ENCODE peak calls at places on chromosomes 3 and 15, in six cellular contexts. D is A549, L is GM12878, G is endothelial cell of umbilical vein, T is HepG2, A is K562. J is an unnamed sample.

GRCh38 chr3:169390741-169391300 is 272.7 kb downstream of the MECOM start:
- DNase-seq in D (no peak), L (no peak), G (peak), T (no peak), A (no peak), J (no peak)

GRCh38 chr15:83626171-83626802 is 27.6 kb upstream of the ADAMTSL3 start:
- DNase-seq in D (no peak), L (no peak), G (no peak), T (no peak), A (no peak), J (no peak)

GRCh38 chr3:13492048-13492447 is 11.9 kb downstream of the HDAC11 start:
- DNase-seq in D (no peak), L (no peak), G (no peak), T (no peak), A (no peak), J (no peak)

GRCh38 chr3:101070260-101071121 is 77.3 kb upstream of the ABI3BP start:
- DNase-seq in D (peak), L (peak), G (peak), T (peak), A (peak), J (peak)

GRCh38 chr15:25554640-25555039 is 115.8 kb upstream of the UBE3A start:
- DNase-seq in D (no peak), L (no peak), G (no peak), T (no peak), A (no peak), J (no peak)

GRCh38 chr3:73028803-73029202 is 32.2 kb downstream of the PPP4R2 start:
- DNase-seq in D (no peak), L (no peak), G (no peak), T (no peak), A (no peak), J (no peak)

GRCh38 chr3:101134331-101134730 is 141.1 kb upstream of the ABI3BP start:
- DNase-seq in D (no peak), L (no peak), G (no peak), T (no peak), A (no peak), J (no peak)

GRCh38 chr15:35321926-35322325 is 224.0 kb downstream of the DPH6 start:
- DNase-seq in D (no peak), L (no peak), G (no peak), T (no peak), A (no peak), J (no peak)

GRCh38 chr3:186054481-186055399 is 54.1 kb downstream of the ETV5 start:
- DNase-seq in D (no peak), L (no peak), G (no peak), T (no peak), A (no peak), J (no peak)

GRCh38 chr3:184155644-184156521 is 706 bp downstream of the DVL3 start:
- DNase-seq in D (no peak), L (no peak), G (peak), T (peak), A (peak), J (peak)

GRCh38 chr15:26864664-26865191 is 2.1 kb upstream of the GABRA5 start:
- DNase-seq in D (peak), L (no peak), G (peak), T (no peak), A (peak), J (peak)

GRCh38 chr3:8954938-8955763 is 8.1 kb downstream of the RAD18 start:
- DNase-seq in D (no peak), L (peak), G (no peak), T (no peak), A (no peak), J (peak)

GRCh38 chr3:155492841-155493240 is 199.4 kb upstream of the STRIT1 start:
- DNase-seq in D (no peak), L (no peak), G (no peak), T (no peak), A (no peak), J (no peak)

GRCh38 chr3:2099028-2099671 is 484 bp downstream of the CNTN4 start:
- DNase-seq in D (no peak), L (no peak), G (no peak), T (no peak), A (no peak), J (no peak)

GRCh38 chr3:64454179-64454578 is 228.9 kb upstream of the PRICKLE2 start:
- DNase-seq in D (no peak), L (no peak), G (no peak), T (no peak), A (no peak), J (peak)

GRCh38 chr3:188584162-188584529 is 430.2 kb downstream of the LPP start:
- DNase-seq in D (peak), L (no peak), G (peak), T (no peak), A (no peak), J (no peak)

GRCh38 chr15:48250640-48251076 is 44.6 kb downstream of the SLC12A1 start:
- DNase-seq in D (peak), L (peak), G (peak), T (peak), A (peak), J (peak)

GRCh38 chr3:128922804-128923459 is 43.5 kb downstream of the ACAD9 start:
- DNase-seq in D (no peak), L (no peak), G (no peak), T (no peak), A (no peak), J (peak)

GRCh38 chr3:9795212-9795611 is 2.3 kb downstream of the ARPC4 start:
- DNase-seq in D (no peak), L (peak), G (no peak), T (no peak), A (no peak), J (peak)

GRCh38 chr15:75731248-75732100 is 18.8 kb upstream of the CSPG4 start:
- DNase-seq in D (no peak), L (no peak), G (no peak), T (no peak), A (no peak), J (peak)

GRCh38 chr15:39304931-39305728 is 275.7 kb upstream of the THBS1 start:
- DNase-seq in D (no peak), L (no peak), G (no peak), T (no peak), A (no peak), J (no peak)

GRCh38 chr15:90493647-90494046 is 36.1 kb upstream of the CRTC3 start:
- DNase-seq in D (no peak), L (no peak), G (no peak), T (no peak), A (no peak), J (no peak)

GRCh38 chr15:44157679-44158078 is 37.4 kb downstream of the FRMD5 start:
- DNase-seq in D (peak), L (no peak), G (peak), T (peak), A (no peak), J (no peak)

GRCh38 chr3:136237961-136238649 is 12.0 kb upstream of the PCCB start:
- DNase-seq in D (no peak), L (no peak), G (no peak), T (peak), A (no peak), J (no peak)

GRCh38 chr3:180871901-180872300 is 40.6 kb upstream of the FXR1 start:
- DNase-seq in D (no peak), L (no peak), G (no peak), T (no peak), A (no peak), J (no peak)

GRCh38 chr3:127748754-127749327 is 73.5 kb downstream of the MGLL start:
- DNase-seq in D (no peak), L (no peak), G (no peak), T (no peak), A (no peak), J (no peak)

GRCh38 chr3:183100376-183100775 is 1.1 kb upstream of the MCCC1 start:
- DNase-seq in D (peak), L (no peak), G (no peak), T (no peak), A (no peak), J (no peak)

GRCh38 chr15:49865925-49866757 is 245.3 kb downstream of the DTWD1 start:
- DNase-seq in D (peak), L (no peak), G (no peak), T (no peak), A (no peak), J (no peak)

GRCh38 chr15:74185949-74186348 is 12.4 kb downstream of the ISLR start:
- DNase-seq in D (no peak), L (no peak), G (no peak), T (no peak), A (no peak), J (no peak)

GRCh38 chr15:47711654-47712053 is 5.7 kb upstream of the SEMA6D start:
- DNase-seq in D (no peak), L (no peak), G (peak), T (peak), A (no peak), J (peak)

DNA sequence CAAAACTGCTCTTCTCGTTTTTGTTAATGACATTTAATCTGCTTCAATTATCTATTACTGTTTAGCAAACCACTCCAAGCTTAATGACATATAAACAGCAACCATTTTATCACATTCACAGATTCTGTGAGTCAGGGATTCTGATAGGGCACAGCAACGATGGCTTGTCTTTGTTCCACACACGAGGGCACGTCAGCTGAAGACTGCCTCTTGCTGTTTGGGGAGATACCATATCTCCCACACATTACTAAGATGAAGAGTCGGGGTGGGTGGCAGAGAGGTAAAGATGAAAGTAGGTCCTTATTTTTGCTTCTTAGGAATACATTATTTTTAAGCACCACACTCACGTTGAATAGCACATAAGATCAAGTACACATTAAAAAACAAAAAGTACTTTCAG is 19.3 kb downstream of the CPOX start:
- DNase-seq in D (no peak), L (no peak), G (no peak), T (no peak), A (no peak), J (no peak)
- TF ChIP-seq POLR2A in D (no peak), L (no peak), G (no peak), T (no peak), A (no peak), J (no peak)

GRCh38 chr3:189708375-189708774 is 77.2 kb downstream of the TP63 start:
- DNase-seq in D (no peak), L (no peak), G (no peak), T (no peak), A (no peak), J (no peak)
- H3K4me3 ChIP-seq in D (no peak), L (no peak), G (no peak), T (no peak), A (no peak), J (no peak)

GRCh38 chr3:23272820-23273219 is 69.7 kb downstream of the UBE2E2 start:
- DNase-seq in D (no peak), L (no peak), G (no peak), T (no peak), A (no peak), J (no peak)

GRCh38 chr3:23275061-23275460 is 71.9 kb downstream of the UBE2E2 start:
- DNase-seq in D (no peak), L (no peak), G (no peak), T (no peak), A (no peak), J (no peak)

GRCh38 chr3:23277688-23278087 is 74.6 kb downstream of the UBE2E2 start:
- DNase-seq in D (no peak), L (no peak), G (no peak), T (no peak), A (no peak), J (no peak)

GRCh38 chr3:23276913-23277658 is 74.0 kb downstream of the UBE2E2 start:
- DNase-seq in D (no peak), L (no peak), G (no peak), T (no peak), A (no peak), J (no peak)

GRCh38 chr3:23275814-23276213 is 72.7 kb downstream of the UBE2E2 start:
- DNase-seq in D (no peak), L (no peak), G (no peak), T (no peak), A (no peak), J (no peak)
- TF ChIP-seq MYC in D (no peak), L (no peak), G (no peak), T (no peak), A (no peak), J (no peak)

DNA sequence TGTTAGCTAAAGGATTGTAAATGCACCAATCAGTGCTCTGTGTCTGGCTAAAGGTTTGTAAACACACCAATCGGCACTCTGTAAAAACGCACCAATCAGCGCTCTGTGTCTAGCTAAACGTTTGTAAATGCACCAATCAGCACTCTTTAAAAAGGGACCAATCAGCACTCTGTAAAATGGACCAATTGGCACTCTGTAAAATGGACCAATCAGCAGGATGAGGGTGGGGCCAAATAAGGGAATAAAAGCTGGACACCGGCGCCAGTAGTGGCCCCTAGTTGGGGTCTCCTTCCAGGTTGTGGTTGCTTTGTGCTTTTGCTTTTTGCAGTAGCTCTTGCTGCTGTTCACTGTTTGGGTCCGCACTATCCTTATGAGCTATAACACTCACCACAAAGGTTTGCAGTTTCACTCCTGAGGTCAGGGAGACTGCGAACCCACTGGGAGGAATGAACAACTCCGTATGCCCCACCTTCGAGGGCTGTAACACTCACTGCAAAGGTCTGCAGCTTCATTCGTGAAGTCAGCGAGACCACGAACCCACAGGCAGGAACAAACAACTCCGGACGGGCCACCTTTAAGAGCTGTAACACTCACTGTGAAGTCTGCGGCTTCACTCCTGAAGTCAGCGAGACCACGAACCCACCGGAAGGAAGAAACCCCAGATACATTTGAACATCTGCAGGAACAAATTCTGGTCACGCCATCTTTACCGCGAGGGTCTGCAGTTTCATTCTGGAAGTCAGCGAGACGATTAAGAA is 1.1 kb upstream of the SUCLG2 start:
- DNase-seq in D (peak), L (peak), G (no peak), T (peak), A (no peak), J (peak)
- TF ChIP-seq POLR2A in D (no peak), L (peak), G (no peak), T (no peak), A (no peak), J (no peak)

DNA sequence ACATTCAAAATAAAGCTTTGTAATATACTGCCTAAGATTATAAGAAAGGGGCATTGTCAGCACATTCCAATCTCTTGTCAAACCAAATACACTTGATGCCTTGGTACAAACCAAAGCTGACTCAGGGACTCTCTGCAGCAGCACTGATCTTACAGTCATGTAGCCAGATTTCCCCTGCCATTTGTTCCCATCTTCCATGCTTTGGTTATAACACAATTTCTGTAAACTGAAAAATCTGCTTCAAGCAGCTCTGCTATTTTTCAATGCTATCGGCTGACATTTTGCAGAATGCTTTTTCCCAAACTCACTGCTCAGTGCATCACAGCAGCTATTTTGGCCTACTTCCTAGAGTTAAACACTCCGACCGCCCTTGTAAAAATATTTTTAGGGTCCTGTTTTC is 18.2 kb downstream of the PLOD2 start:
- DNase-seq in D (no peak), L (no peak), G (peak), T (no peak), A (no peak), J (no peak)
- H3K4me3 ChIP-seq in D (no peak), L (no peak), G (no peak), T (no peak), A (no peak), J (no peak)

GRCh38 chr3:143998266-143998665 is 26.6 kb downstream of the DIPK2A start:
- DNase-seq in D (no peak), L (no peak), G (no peak), T (no peak), A (no peak), J (peak)
- TF ChIP-seq MYC in D (no peak), L (no peak), G (no peak), T (no peak), A (no peak), J (no peak)

DNA sequence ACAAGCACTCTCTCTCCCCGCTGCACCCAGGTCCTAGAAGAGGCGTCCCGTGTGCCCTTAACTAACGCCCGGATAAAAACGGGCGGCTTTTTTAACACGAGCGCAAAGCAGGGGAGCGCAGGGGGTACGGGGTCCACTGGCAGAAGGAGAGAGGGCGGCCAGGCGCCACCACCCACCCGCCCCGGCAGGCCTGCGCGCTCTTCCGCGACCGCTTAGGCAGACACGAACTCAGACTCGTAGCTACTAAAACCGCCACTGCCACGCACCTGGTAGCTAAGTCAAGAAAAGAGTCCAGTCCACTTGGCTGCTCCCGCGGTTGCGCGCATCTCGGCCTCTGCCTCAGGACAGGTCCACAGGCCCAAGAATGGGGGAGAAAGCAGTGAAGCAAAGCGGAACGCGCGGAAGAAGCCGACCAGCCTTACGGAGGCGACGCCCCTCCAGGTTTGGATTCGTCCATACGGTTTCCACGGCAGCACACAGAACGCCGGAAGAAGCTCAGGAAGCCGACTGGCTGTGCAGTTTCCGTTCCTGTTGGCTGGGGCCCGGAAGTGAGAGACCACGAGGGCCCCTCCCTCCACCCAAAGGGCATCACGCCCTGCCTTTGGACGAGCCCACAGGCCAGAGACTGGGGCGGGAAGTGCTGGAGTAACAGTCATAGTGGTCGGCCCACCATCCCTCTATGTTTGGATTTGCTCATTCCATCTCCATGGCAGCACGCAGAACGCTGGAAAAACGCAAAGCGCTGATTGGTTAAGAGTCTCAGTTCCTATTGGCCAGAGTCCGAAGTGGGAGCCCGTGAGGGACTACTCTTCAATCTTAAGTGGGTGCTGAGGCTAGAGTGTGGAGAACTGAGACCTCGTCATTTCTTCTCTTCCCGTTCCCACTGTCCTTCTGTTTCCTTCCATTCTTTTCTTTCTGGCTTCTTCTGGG is at the start of gene ULK4:
- DNase-seq in D (peak), L (peak), G (peak), T (peak), A (peak), J (peak)
- TF ChIP-seq POLR2A in D (peak), L (peak), G (peak), T (peak), A (peak), J (peak)

GRCh38 chr3:71813704-71814103 is 28.8 kb upstream of the PROK2 start:
- DNase-seq in D (no peak), L (no peak), G (no peak), T (no peak), A (no peak), J (peak)

GRCh38 chr3:71817262-71817661 is 32.3 kb upstream of the PROK2 start:
- DNase-seq in D (no peak), L (no peak), G (no peak), T (no peak), A (no peak), J (no peak)

GRCh38 chr3:71816141-71816540 is 31.2 kb upstream of the PROK2 start:
- DNase-seq in D (no peak), L (no peak), G (no peak), T (no peak), A (no peak), J (no peak)

GRCh38 chr3:71816757-71817156 is 31.8 kb upstream of the PROK2 start:
- DNase-seq in D (no peak), L (no peak), G (no peak), T (no peak), A (no peak), J (no peak)

GRCh38 chr3:71815676-71816075 is 30.7 kb upstream of the PROK2 start:
- DNase-seq in D (no peak), L (no peak), G (no peak), T (no peak), A (no peak), J (no peak)
- H3K4me3 ChIP-seq in D (no peak), L (no peak), G (no peak), T (no peak), A (no peak), J (no peak)

GRCh38 chr15:85327820-85328219 is 52.6 kb upstream of the AKAP13 start:
- DNase-seq in D (no peak), L (no peak), G (no peak), T (no peak), A (no peak), J (no peak)
- TF ChIP-seq MYC in D (no peak), L (no peak), G (no peak), T (no peak), A (no peak), J (no peak)

J was measured in NB4.